ENCODE peak calls at places on chromosomes 11 and 22, in eight cellular contexts. B, I, C, X, A, Y, P and V are unnamed samples.

GRCh38 chr11:34075178-34075820 is 23.8 kb downstream of the CAPRIN1 start:
- DNase-seq in X (peak; percentile 75), Y (peak; percentile 18), A (peak; percentile 78), C (peak; percentile 85), I (no peak), P (no peak), B (no peak), V (peak; percentile 93)

GRCh38 chr11:3369366-3369765 is 9.6 kb downstream of the ZNF195 start:
- DNase-seq in C (no peak), Y (no peak), I (no peak), X (no peak), B (no peak), A (no peak), P (no peak), V (no peak)

GRCh38 chr11:74971424-74971823 is 17.3 kb upstream of the NEU3 start:
- DNase-seq in A (no peak), I (no peak), B (no peak), X (no peak), C (no peak), Y (no peak), P (no peak), V (no peak)

GRCh38 chr22:48368975-48369525 is 1458.6 kb downstream of the BRD1 start:
- DNase-seq in X (no peak), B (no peak), I (no peak), Y (no peak), C (no peak), A (no peak), P (no peak), V (no peak)

GRCh38 chr11:68014157-68014965 is 4.2 kb downstream of the ALDH3B1 start:
- DNase-seq in A (peak; percentile 73), Y (peak; percentile 98), B (no peak), X (peak; percentile 94), P (peak; percentile 93), C (peak; percentile 85), I (no peak), V (no peak)

GRCh38 chr22:19886605-19887250 is 32.1 kb upstream of the GNB1L start:
- DNase-seq in A (peak; percentile 68), C (peak; percentile 56), B (no peak), X (peak; percentile 59), P (peak; percentile 80), Y (no peak), I (no peak), V (peak; percentile 87)

GRCh38 chr11:122656073-122656630 is 630 bp downstream of the UBASH3B start:
- DNase-seq in B (peak; percentile 78), C (peak; percentile 62), P (peak; percentile 89), A (peak; percentile 59), I (peak; percentile 31), Y (peak; percentile 69), X (peak; percentile 60), V (peak; percentile 75)

GRCh38 chr22:49951001-49951677 is 9.4 kb upstream of the PIM3 start:
- DNase-seq in A (no peak), C (no peak), I (no peak), B (no peak), P (no peak), X (no peak), Y (no peak), V (no peak)

GRCh38 chr11:112524808-112525207 is 264.1 kb upstream of the PLET1 start:
- DNase-seq in I (no peak), Y (no peak), A (no peak), P (no peak), X (no peak), C (no peak), B (no peak), V (no peak)

GRCh38 chr22:22394589-22394988 is 114.0 kb downstream of the ZNF280B start:
- DNase-seq in A (no peak), Y (no peak), I (no peak), B (no peak), C (no peak), X (no peak), P (no peak), V (no peak)

GRCh38 chr11:11816511-11817319 is 25.1 kb upstream of the USP47 start:
- DNase-seq in I (no peak), Y (peak; percentile 3), X (peak; percentile 78), A (no peak), P (no peak), C (no peak), B (no peak), V (no peak)

GRCh38 chr22:37211853-37212173 is 464 bp downstream of the SSTR3 start:
- DNase-seq in Y (no peak), I (no peak), A (no peak), X (no peak), C (no peak), B (no peak), P (peak; percentile 85), V (no peak)

GRCh38 chr11:132960273-132960672 is 572.0 kb downstream of the OPCML start:
- DNase-seq in I (no peak), B (no peak), Y (no peak), C (no peak), X (no peak), P (no peak), A (no peak), V (no peak)

GRCh38 chr11:73141031-73141308 is 1.1 kb downstream of the FCHSD2 start:
- DNase-seq in Y (no peak), X (no peak), P (no peak), C (peak; percentile 50), I (no peak), B (peak; percentile 69), A (no peak), V (no peak)

GRCh38 chr11:19631657-19632325 is 80.8 kb upstream of the NAV2 start:
- DNase-seq in I (no peak), C (no peak), A (no peak), B (no peak), P (no peak), Y (no peak), X (no peak), V (no peak)